ENCODE peak calls at places on chromosomes 3 and 15, in four cellular contexts. N is fibroblast of mammary gland, K is foreskin fibroblast, Y is skeletal muscle cell. X is an unnamed sample.

GRCh38 chr3:41111011-41111410 is 88.3 kb upstream of the CTNNB1 start:
- DNase-seq in K (no peak), N (no peak), Y (no peak), X (no peak)

GRCh38 chr3:127209155-127209839 is 16.4 kb downstream of the PRR23E start:
- DNase-seq in N (no peak), K (no peak), Y (no peak), X (no peak)

GRCh38 chr15:70154440-70155347 is 57.0 kb upstream of the TLE3 start:
- DNase-seq in N (no peak), Y (no peak), K (no peak), X (no peak)

GRCh38 chr3:187739125-187739560 is 6.1 kb downstream of the BCL6 start:
- DNase-seq in Y (no peak), K (no peak), N (no peak), X (no peak)

GRCh38 chr15:56832125-56832524 is 86.3 kb upstream of the TCF12 start:
- DNase-seq in N (peak), Y (no peak), K (peak), X (no peak)

GRCh38 chr3:129824926-129825541 is 68.5 kb downstream of the TMCC1 start:
- DNase-seq in N (peak), Y (no peak), K (no peak), X (no peak)

GRCh38 chr3:171168551-171168950 is 142.0 kb upstream of the SLC2A2 start:
- DNase-seq in K (no peak), N (no peak), Y (no peak), X (no peak)

GRCh38 chr3:36196058-36196457 is 184.2 kb upstream of the STAC start:
- DNase-seq in Y (no peak), K (no peak), N (peak), X (no peak)

GRCh38 chr3:99236576-99236975 is 335.1 kb upstream of the DCBLD2 start:
- DNase-seq in K (no peak), N (no peak), Y (no peak), X (no peak)

GRCh38 chr15:31325432-31325975 is 1.1 kb upstream of the KLF13 start:
- DNase-seq in K (no peak), N (no peak), Y (no peak), X (no peak)

GRCh38 chr15:89034305-89034704 is 54.0 kb upstream of the ABHD2 start:
- DNase-seq in K (no peak), N (peak), Y (peak), X (no peak)

GRCh38 chr15:88247914-88248313 is 8.6 kb downstream of the NTRK3 start:
- DNase-seq in N (no peak), K (no peak), Y (no peak), X (no peak)

GRCh38 chr3:11019116-11019515 is 26.6 kb downstream of the SLC6A1 start:
- DNase-seq in K (no peak), Y (no peak), N (no peak), X (no peak)

GRCh38 chr3:160678447-160678846 is 1.5 kb downstream of the ARL14 start:
- DNase-seq in N (no peak), Y (no peak), K (no peak), X (no peak)

GRCh38 chr3:72261566-72262564 is 476.9 kb upstream of the PROK2 start:
- DNase-seq in N (no peak), Y (no peak), K (no peak), X (no peak)

GRCh38 chr3:9690451-9691450 is 12.9 kb upstream of the CPNE9 start:
- DNase-seq in N (no peak), K (no peak), Y (peak), X (no peak)

GRCh38 chr15:77529394-77530159 is 103.1 kb downstream of the LINGO1 start:
- DNase-seq in Y (no peak), K (no peak), N (no peak), X (no peak)

GRCh38 chr3:58048301-58048700 is 40.1 kb downstream of the FLNB start:
- DNase-seq in N (no peak), K (no peak), Y (no peak), X (no peak)

GRCh38 chr3:49476563-49476962 is 6.5 kb downstream of the DAG1 start:
- DNase-seq in N (peak), Y (no peak), K (peak), X (no peak)

GRCh38 chr15:90716317-90716975 is 700 bp upstream of the BLM start:
- DNase-seq in K (no peak), Y (no peak), N (peak), X (no peak)

GRCh38 chr15:63362196-63362595 is 19.4 kb downstream of the CA12 start:
- DNase-seq in Y (no peak), N (no peak), K (no peak), X (no peak)

GRCh38 chr3:181623924-181624694 is 87.6 kb upstream of the SOX2 start:
- DNase-seq in N (peak), K (no peak), Y (no peak), X (no peak)

GRCh38 chr15:73373221-73373620 is 4.5 kb upstream of the HCN4 start:
- DNase-seq in Y (no peak), N (no peak), K (no peak), X (no peak)

GRCh38 chr3:18249126-18249525 is 176.0 kb downstream of the SATB1 start:
- DNase-seq in K (no peak), Y (no peak), N (no peak), X (no peak)
- H3K4me3 ChIP-seq in K (no peak), Y (no peak), N (no peak), X (no peak)

DNA sequence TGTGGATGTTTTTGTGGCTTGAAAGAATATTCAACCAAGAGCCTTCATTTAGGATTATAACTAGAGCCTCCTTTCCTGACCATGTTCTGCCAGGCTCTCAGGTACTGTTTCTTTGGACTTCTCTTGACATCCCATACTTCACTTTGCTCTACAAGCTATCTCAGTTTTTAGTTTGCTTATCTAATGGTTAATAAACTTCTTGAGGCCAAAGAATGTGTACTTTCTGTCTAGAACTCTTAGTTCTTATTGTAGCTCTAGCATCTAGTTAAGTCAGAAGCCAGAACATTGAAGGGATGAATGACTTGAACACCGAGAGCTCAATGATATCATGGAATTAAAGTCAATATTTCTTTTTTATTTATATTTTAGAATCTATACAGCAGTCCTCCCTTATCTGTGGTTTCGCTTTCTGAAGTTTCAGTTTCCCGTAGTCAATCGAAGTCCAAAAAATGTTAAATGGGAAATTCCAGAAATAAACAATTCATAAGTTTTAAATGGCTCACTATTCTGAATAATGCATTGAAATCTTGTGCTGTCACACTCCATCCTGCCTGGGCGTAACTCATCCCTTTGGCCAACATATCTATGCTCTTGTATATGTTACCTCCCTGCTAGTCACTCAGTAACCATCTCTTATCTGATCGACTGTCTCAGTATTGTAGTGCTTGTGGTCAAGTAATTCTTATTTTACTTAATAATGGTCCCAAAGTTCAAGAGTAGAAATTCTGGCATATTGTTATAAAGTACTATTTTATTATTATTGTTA is 368.6 kb upstream of the RBMS3 start:
- DNase-seq in K (no peak), N (no peak), Y (no peak), X (no peak)
- H3K4me3 ChIP-seq in K (no peak), N (no peak), Y (no peak), X (no peak)

DNA sequence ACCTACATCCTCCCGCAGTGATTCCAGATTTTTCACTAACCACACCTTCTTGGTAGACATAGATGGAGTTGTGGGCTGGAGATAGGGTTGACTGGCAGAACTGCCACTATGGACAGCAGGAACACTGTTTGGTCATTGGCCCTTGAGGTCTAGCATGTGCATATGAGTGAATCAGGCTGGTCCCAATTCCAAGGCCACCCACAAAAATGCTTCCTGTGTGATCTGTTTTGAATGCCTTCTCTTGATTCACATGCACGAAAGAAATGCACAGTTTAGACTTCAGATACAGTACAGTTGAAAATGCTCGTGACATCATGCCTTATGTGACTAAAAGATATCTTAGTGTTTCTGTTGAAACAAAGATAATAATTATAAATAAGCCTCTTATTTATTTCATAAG is 285.8 kb upstream of the SEMA6D start:
- DNase-seq in Y (peak), K (peak), N (peak), X (peak)
- H3K4me3 ChIP-seq in Y (no peak), K (no peak), N (no peak), X (no peak)

GRCh38 chr3:197026481-197026866 is 3.1 kb downstream of the MELTF start:
- DNase-seq in Y (no peak), K (no peak), N (no peak), X (no peak)

GRCh38 chr3:197027151-197027895 is 2.3 kb downstream of the MELTF start:
- DNase-seq in N (peak), K (no peak), Y (no peak), X (no peak)

GRCh38 chr3:197028711-197029510 is 706 bp downstream of the MELTF start:
- DNase-seq in N (no peak), K (no peak), Y (no peak), X (no peak)

GRCh38 chr3:197029511-197030167 is at the start of gene MELTF:
- DNase-seq in K (peak), N (peak), Y (peak), X (no peak)

GRCh38 chr3:197027896-197028710 is 1.5 kb downstream of the MELTF start:
- DNase-seq in K (no peak), Y (no peak), N (no peak), X (no peak)
- H3K4me3 ChIP-seq in K (no peak), Y (no peak), N (no peak), X (no peak)

GRCh38 chr3:157064402-157064801 is 95.5 kb downstream of the CCNL1 start:
- DNase-seq in N (no peak), Y (no peak), K (no peak), X (no peak)

GRCh38 chr3:157069406-157069805 is 90.5 kb downstream of the CCNL1 start:
- DNase-seq in N (no peak), K (no peak), Y (no peak), X (no peak)

GRCh38 chr3:157066335-157067071 is 93.4 kb downstream of the CCNL1 start:
- DNase-seq in K (no peak), N (peak), Y (peak), X (no peak)

GRCh38 chr3:157065201-157065600 is 94.7 kb downstream of the CCNL1 start:
- DNase-seq in K (no peak), Y (no peak), N (no peak), X (no peak)

DNA sequence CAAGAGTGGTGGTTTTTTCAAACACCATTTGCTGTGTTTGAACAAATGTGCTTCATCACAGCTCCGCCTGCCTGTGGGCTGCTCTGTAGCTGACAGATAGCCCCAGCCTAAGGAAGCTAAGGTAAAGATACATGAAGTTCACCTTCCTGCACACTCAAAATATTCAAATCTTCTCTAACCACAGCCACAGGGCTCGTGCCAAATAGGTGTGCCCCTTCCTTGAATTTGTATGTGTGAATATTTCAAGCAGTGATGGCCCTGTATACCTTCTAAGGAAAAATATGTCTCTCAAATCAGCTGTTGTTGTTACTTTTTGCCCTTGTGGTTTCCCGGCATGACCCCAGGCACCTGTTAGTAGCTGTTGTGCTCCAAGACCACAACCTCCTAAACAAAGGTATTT is 92.8 kb downstream of the CCNL1 start:
- DNase-seq in N (no peak), Y (no peak), K (no peak), X (no peak)
- H3K4me3 ChIP-seq in N (no peak), Y (no peak), K (no peak), X (no peak)

DNA sequence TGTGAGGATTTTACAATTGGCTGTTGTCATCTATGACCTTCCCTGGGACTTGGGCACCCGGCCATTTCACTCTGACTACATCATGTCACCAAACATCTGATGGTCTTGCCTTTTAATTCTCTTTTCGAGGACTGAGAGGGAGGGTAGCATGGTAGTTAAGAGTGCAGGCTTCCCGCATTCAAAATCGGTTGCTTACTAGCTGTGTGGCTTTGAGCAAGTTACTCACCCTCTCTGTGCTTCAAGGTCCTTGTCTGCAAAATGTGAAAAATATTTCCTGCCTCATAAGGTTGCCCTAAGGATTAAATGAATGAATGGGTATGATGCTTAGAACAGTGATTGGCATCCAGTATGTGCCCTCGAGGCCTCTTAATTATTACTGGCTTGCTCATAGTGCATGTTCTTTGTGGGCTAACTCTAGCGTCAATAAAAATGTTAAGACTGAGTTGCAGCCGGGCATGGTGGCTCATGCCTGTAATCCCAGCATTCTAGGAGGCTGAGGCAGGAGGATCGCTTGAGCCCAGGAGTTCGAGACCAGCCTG is 1.1 kb downstream of the CCR5 start:
- DNase-seq in K (no peak), N (no peak), Y (no peak), X (no peak)
- H3K4me3 ChIP-seq in K (no peak), N (no peak), Y (no peak), X (no peak)

GRCh38 chr15:100880897-100881242 is 1.2 kb downstream of the ALDH1A3 start:
- DNase-seq in Y (no peak), K (no peak), N (no peak), X (no peak)
- H3K4me3 ChIP-seq in Y (peak), K (no peak), N (peak), X (no peak)

GRCh38 chr3:184811663-184811998 is 335 bp upstream of the VPS8 start:
- DNase-seq in N (no peak), Y (no peak), K (no peak), X (no peak)
- H3K4me3 ChIP-seq in N (peak), Y (peak), K (peak), X (no peak)

X was measured in BJ.